ENCODE peak calls at places on chromosomes 2 and 18, in seven cellular contexts. K is GM20000, B is AG09319, R is tibial artery, O is lung, C is WTC11, D is cardiac muscle cell. E is an unnamed sample.

GRCh38 chr2:120820885-120821279 is 85.2 kb downstream of the GLI2 start:
- DNase-seq in K (no peak), B (no peak), R (peak; percentile 63), O (no peak), C (no peak), D (no peak), E (no peak)

GRCh38 chr2:160538115-160538514 is 44.5 kb upstream of the RBMS1 start:
- DNase-seq in K (no peak), B (no peak), R (no peak), O (no peak), C (no peak), D (no peak), E (no peak)

GRCh38 chr2:128640166-128640846 is 321.6 kb upstream of the HS6ST1 start:
- DNase-seq in K (no peak), B (no peak), R (peak; percentile 52), O (no peak), C (no peak), D (no peak), E (no peak)

GRCh38 chr2:20346565-20347127 is 4.0 kb downstream of the PUM2 start:
- DNase-seq in K (no peak), B (no peak), R (no peak), O (no peak), C (no peak), D (no peak), E (no peak)

GRCh38 chr18:73615506-73615905 is 532.1 kb downstream of the FBXO15 start:
- DNase-seq in K (no peak), B (no peak), R (no peak), O (no peak), C (no peak), D (no peak), E (no peak)

GRCh38 chr2:173002751-173003541 is 72.7 kb upstream of the MAP3K20 start:
- DNase-seq in K (no peak), B (no peak), R (no peak), O (no peak), C (no peak), D (no peak), E (no peak)

GRCh38 chr18:59180150-59180845 is 39.7 kb upstream of the GRP start:
- DNase-seq in K (no peak), B (peak; percentile 44), R (no peak), O (no peak), C (no peak), D (no peak), E (no peak)

GRCh38 chr2:47488870-47489584 is 86.1 kb downstream of the MSH2 start:
- DNase-seq in K (no peak), B (peak; percentile 48), R (peak; percentile 19), O (no peak), C (no peak), D (no peak), E (peak; percentile 63)

GRCh38 chr2:62313433-62314227 is 117.7 kb downstream of the B3GNT2 start:
- DNase-seq in K (peak; percentile 54), B (no peak), R (no peak), O (no peak), C (no peak), D (no peak), E (no peak)

GRCh38 chr18:11946756-11947155 is 34.6 kb upstream of the IMPA2 start:
- DNase-seq in K (no peak), B (no peak), R (peak; percentile 67), O (no peak), C (no peak), D (no peak), E (no peak)

GRCh38 chr2:165376571-165376975 is 92.9 kb upstream of the CSRNP3 start:
- DNase-seq in K (no peak), B (no peak), R (no peak), O (no peak), C (no peak), D (no peak), E (no peak)

GRCh38 chr2:207362716-207363115 is 167.0 kb upstream of the CREB1 start:
- DNase-seq in K (no peak), B (no peak), R (no peak), O (no peak), C (no peak), D (no peak), E (no peak)

GRCh38 chr2:103459302-103459701 is 697.5 kb downstream of the TMEM182 start:
- DNase-seq in K (no peak), B (no peak), R (no peak), O (no peak), C (no peak), D (peak; percentile 2), E (no peak)

GRCh38 chr2:31886700-31887099 is 124.1 kb downstream of the MEMO1 start:
- DNase-seq in K (no peak), B (no peak), R (no peak), O (no peak), C (peak; percentile 41), D (peak; percentile 49), E (no peak)

GRCh38 chr2:44578401-44579135 is 216.8 kb downstream of the CAMKMT start:
- DNase-seq in K (peak; percentile 65), B (peak; percentile 22), R (no peak), O (no peak), C (no peak), D (no peak), E (peak; percentile 13)

GRCh38 chr2:101473911-101474751 is 781 bp downstream of the RFX8 start:
- DNase-seq in K (peak; percentile 42), B (no peak), R (peak; percentile 74), O (peak; percentile 31), C (peak; percentile 65), D (peak; percentile 55), E (no peak)

GRCh38 chr2:205834776-205835175 is 152.5 kb downstream of the NRP2 start:
- DNase-seq in K (no peak), B (no peak), R (no peak), O (no peak), C (no peak), D (no peak), E (no peak)

GRCh38 chr18:58310517-58310916 is 266.5 kb downstream of the NEDD4L start:
- DNase-seq in K (no peak), B (no peak), R (no peak), O (peak; percentile 90), C (no peak), D (no peak), E (no peak)

GRCh38 chr2:118973542-118973951 is 31.6 kb downstream of the MARCO start:
- DNase-seq in K (no peak), B (peak; percentile 4), R (no peak), O (no peak), C (no peak), D (no peak), E (peak; percentile 42)

GRCh38 chr18:66046025-66046602 is 295.3 kb downstream of the CDH7 start:
- DNase-seq in K (peak; percentile 1), B (no peak), R (no peak), O (no peak), C (no peak), D (no peak), E (no peak)
- TF ChIP-seq CTCF in K (no peak), B (no peak), R (no peak), O (no peak), C (no peak), D (no peak), E (peak; percentile 5)

DNA sequence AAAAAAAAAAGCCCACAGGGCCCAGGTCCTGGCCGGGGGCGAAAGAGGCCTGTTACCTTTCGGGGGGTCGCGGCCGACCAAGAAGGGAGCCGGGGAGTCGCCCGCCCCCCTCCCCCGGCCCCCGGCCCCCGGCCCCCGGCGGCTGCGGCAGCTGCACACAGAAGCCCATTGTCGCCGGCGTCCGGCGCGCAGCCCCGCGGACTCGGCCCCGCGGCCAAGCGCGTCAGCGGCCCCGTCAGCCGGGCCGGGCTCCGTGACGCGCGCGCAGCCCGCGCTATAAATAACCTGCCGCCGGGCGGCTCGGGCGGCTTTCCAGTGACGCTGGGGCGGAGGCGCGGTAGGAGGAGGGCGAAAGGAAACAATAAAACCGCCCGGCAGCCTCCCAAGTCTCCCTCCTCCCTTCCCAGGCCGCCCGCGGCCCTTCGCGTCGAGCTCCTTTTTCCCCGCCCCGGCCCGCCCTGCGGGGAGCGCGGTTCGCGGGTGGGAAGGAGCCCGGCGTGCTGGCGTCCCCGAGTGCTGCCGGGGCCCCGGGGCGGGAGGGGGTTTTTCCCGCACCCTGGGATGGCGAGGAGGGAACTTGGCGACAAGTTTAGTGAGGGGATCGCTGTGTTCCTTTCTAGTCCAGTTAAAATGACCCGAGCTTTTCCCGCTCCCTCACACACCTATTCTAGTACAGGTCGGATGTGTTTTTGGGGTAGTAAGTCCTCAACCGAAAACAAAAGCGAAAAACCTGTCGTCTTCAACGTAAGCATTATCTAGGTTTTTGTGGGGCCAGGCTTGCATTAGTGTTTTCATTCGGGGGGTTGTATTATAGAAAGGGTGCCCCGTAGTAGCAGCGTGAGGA is 10.0 kb upstream of the NR4A2 start:
- DNase-seq in K (peak; percentile 90), B (peak; percentile 91), R (peak; percentile 98), O (peak; percentile 93), C (peak; percentile 81), D (peak; percentile 96), E (no peak)
- TF ChIP-seq CTCF in K (no peak), B (no peak), R (no peak), O (no peak), C (no peak), D (no peak), E (no peak)

GRCh38 chr2:217065695-217066405 is 206.0 kb upstream of the TNP1 start:
- DNase-seq in K (no peak), B (peak; percentile 98), R (no peak), O (no peak), C (no peak), D (no peak), E (no peak)

GRCh38 chr2:217068677-217069250 is 208.9 kb upstream of the TNP1 start:
- DNase-seq in K (no peak), B (no peak), R (no peak), O (no peak), C (no peak), D (no peak), E (no peak)

GRCh38 chr2:217066510-217067270 is 206.8 kb upstream of the TNP1 start:
- DNase-seq in K (no peak), B (no peak), R (no peak), O (no peak), C (no peak), D (no peak), E (no peak)

GRCh38 chr2:217069263-217070042 is 209.6 kb upstream of the TNP1 start:
- DNase-seq in K (no peak), B (no peak), R (no peak), O (no peak), C (no peak), D (no peak), E (no peak)

DNA sequence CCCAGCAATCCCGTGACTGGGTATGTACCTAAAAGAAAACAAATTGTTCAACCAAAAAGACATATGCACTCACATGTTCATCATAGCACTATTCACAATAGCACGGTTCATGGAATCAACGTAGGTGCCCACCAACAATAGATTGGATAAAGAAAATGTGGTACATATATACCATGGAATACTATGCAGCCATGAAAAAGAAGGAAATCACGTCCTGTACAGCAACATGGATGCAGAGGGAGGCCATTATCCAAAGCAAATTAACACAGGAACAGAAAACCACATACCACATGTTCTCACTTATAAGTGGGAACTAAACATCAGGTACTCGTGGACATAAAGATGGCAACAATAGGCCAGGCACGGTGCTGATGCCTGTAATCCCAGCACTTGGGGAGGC is 207.9 kb upstream of the TNP1 start:
- DNase-seq in K (no peak), B (no peak), R (no peak), O (no peak), C (no peak), D (no peak), E (no peak)
- TF ChIP-seq CTCF in K (no peak), B (no peak), R (no peak), O (no peak), C (no peak), D (no peak), E (no peak)

DNA sequence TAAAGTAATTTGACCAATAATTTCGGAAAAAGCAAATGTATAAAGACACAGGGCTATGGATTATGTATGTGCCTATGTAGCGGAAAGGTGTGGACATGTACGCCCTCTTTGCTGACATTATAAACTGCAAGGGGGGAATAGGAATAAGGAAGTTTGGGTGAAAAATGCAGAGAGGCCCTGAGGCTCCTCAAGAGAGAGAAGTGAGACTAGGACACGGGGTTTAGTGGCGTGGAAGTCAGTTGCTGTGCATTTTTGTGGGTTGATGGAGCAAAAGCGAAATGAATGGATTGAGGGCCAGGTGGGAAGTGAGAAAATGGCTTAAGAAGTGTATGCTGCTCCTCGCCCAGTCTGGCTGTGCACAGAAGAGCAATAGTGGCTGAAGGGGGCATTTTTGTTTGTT is 96.2 kb upstream of the B3GNT7 start:
- DNase-seq in K (no peak), B (no peak), R (no peak), O (no peak), C (no peak), D (no peak), E (no peak)
- TF ChIP-seq CTCF in K (no peak), B (no peak), R (no peak), O (no peak), C (no peak), D (no peak), E (no peak)

E was measured in epithelial cell of proximal tubule.